ENCODE peak calls at places on chromosomes 3 and 15, in seven cellular contexts. D is lower lobe of right lung, N is mucosa of descending colon, W is thoracic aorta, I is GM10248, V is endothelial cell, X is GM20000. A is an unnamed sample.

GRCh38 chr15:73022156-73022555 is 30.1 kb upstream of the NEO1 start:
- DNase-seq in D (no peak), N (no peak), W (no peak), I (no peak), V (no peak), X (no peak), A (no peak)

GRCh38 chr15:29124581-29125381 is 144.8 kb downstream of the NSMCE3 start:
- DNase-seq in D (peak; percentile 26), N (no peak), W (no peak), I (no peak), V (no peak), X (no peak), A (no peak)

GRCh38 chr3:118991775-118992174 is 42.9 kb downstream of the IGSF11 start:
- DNase-seq in D (no peak), N (no peak), W (no peak), I (no peak), V (no peak), X (no peak), A (peak; percentile 5)

GRCh38 chr3:113668015-113668414 is 28.4 kb downstream of the USF3 start:
- DNase-seq in D (no peak), N (no peak), W (no peak), I (no peak), V (no peak), X (no peak), A (no peak)

GRCh38 chr3:11145888-11146287 is 8.4 kb upstream of the HRH1 start:
- DNase-seq in D (no peak), N (no peak), W (no peak), I (no peak), V (no peak), X (no peak), A (no peak)

GRCh38 chr3:120093119-120093922 is 926 bp downstream of the GSK3B start:
- DNase-seq in D (no peak), N (no peak), W (peak; percentile 34), I (no peak), V (peak; percentile 8), X (no peak), A (no peak)

GRCh38 chr3:95037097-95037496 is 974.2 kb downstream of the NSUN3 start:
- DNase-seq in D (no peak), N (no peak), W (no peak), I (no peak), V (no peak), X (no peak), A (no peak)

GRCh38 chr3:168216851-168217250 is 121.1 kb upstream of the GOLIM4 start:
- DNase-seq in D (no peak), N (no peak), W (no peak), I (no peak), V (no peak), X (no peak), A (no peak)

GRCh38 chr15:49723981-49724380 is 103.1 kb downstream of the DTWD1 start:
- DNase-seq in D (no peak), N (no peak), W (no peak), I (no peak), V (no peak), X (no peak), A (no peak)

GRCh38 chr3:120536642-120537041 is 59.5 kb upstream of the NDUFB4 start:
- DNase-seq in D (no peak), N (no peak), W (no peak), I (no peak), V (no peak), X (no peak), A (no peak)

GRCh38 chr3:55315396-55315795 is 171.7 kb downstream of the WNT5A start:
- DNase-seq in D (no peak), N (no peak), W (no peak), I (no peak), V (no peak), X (no peak), A (no peak)

GRCh38 chr15:68781766-68782588 is 38.7 kb downstream of the ANP32A start:
- DNase-seq in D (peak; percentile 74), N (peak; percentile 29), W (peak; percentile 24), I (no peak), V (peak; percentile 65), X (no peak), A (no peak)

GRCh38 chr3:71504250-71505036 is 79.1 kb downstream of the FOXP1 start:
- DNase-seq in D (no peak), N (no peak), W (no peak), I (no peak), V (no peak), X (no peak), A (no peak)

GRCh38 chr15:68497206-68497910 is 65.4 kb upstream of the ITGA11 start:
- DNase-seq in D (no peak), N (no peak), W (no peak), I (no peak), V (no peak), X (no peak), A (no peak)

GRCh38 chr3:180804871-180805430 is 107.5 kb upstream of the FXR1 start:
- DNase-seq in D (no peak), N (no peak), W (no peak), I (no peak), V (peak; percentile 50), X (no peak), A (peak; percentile 29)

GRCh38 chr3:119294402-119294888 is 262 bp downstream of the ARHGAP31 start:
- DNase-seq in D (peak; percentile 86), N (peak; percentile 71), W (no peak), I (peak; percentile 82), V (no peak), X (peak; percentile 82), A (peak; percentile 32)

GRCh38 chr15:100052716-100053475 is 288.9 kb downstream of the ADAMTS17 start:
- DNase-seq in D (no peak), N (no peak), W (no peak), I (no peak), V (no peak), X (no peak), A (no peak)

GRCh38 chr3:113070226-113071220 is 79.7 kb downstream of the GTPBP8 start:
- DNase-seq in D (no peak), N (no peak), W (no peak), I (peak; percentile 42), V (no peak), X (peak; percentile 36), A (no peak)

GRCh38 chr3:137191133-137191923 is 233.5 kb downstream of the IL20RB start:
- DNase-seq in D (no peak), N (no peak), W (no peak), I (no peak), V (no peak), X (no peak), A (no peak)

GRCh38 chr3:49213998-49214397 is 42.6 kb downstream of the KLHDC8B start:
- DNase-seq in D (no peak), N (no peak), W (no peak), I (no peak), V (no peak), X (no peak), A (no peak)

GRCh38 chr15:25862469-25863066 is 559 bp downstream of the ATP10A start:
- DNase-seq in D (peak; percentile 72), N (peak; percentile 54), W (no peak), I (no peak), V (no peak), X (peak; percentile 49), A (no peak)

GRCh38 chr3:73353661-73354217 is 271.0 kb downstream of the PDZRN3 start:
- DNase-seq in D (no peak), N (no peak), W (no peak), I (no peak), V (no peak), X (no peak), A (no peak)

GRCh38 chr15:90035835-90036220 is 34.7 kb downstream of the ZNF710 start:
- DNase-seq in D (peak; percentile 83), N (peak; percentile 36), W (no peak), I (no peak), V (no peak), X (no peak), A (no peak)

DNA sequence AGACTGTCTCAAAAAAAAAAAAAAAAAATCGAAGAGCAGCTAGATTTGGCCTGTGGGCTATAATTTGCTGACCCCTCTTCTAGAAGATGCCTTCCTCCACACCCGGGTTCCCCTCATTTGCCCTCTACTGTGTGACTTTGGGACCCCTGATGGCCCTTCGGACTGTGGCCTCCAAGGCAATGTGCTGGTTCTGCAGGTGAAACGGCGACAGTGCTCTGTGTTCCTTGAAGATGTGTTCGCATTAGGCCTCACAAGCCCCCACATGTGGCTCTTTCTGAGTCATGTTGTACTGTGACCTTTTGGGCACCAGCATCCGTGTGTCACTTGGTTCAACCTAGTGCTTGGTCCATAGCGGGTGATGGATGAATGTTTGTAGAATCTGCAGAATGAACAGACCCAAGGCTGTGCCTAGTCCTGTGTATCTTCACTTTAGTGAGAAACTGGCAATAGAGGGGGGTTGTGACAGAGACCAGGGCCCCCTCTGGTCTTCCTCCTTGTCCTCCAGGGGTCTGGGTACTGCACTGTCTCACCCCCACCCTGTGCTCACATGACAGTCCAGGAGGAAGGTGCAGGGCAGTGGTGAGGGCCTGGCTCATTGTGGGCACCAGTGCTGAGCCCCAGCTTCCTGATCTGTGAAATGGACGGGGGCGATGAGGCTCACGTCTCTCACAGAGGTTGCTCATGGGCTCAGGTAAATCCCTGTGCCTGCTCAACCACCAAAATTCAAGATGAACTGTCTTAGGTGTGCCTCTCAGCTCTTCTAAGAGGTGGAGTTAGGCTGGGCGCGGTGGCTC is 22.7 kb downstream of the GOLGA6L2 start:
- DNase-seq in D (no peak), N (no peak), W (no peak), I (no peak), V (no peak), X (no peak), A (no peak)
- TF ChIP-seq CTCF in D (no peak), N (no peak), W (no peak), I (no peak), V (no peak), X (no peak), A (no peak)

DNA sequence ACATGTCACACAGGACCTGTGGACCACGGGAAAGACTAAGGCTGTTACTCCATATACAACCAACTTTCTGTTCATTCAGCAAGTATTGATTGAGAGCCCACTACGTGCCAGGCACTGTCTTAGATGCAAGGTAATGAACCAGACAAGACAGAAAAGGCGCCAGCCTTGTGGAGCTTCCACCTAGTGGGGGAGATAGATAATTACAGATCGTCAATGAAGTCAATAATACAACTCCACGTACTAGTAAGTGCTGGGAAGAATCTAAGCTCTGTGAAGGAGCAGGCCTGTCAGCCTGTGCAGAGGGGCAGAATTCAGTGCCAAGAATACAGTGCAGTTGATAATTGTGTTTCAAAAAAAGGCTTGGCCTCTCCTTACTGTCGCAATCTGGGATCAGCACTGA is 186.4 kb downstream of the FEZF2 start:
- DNase-seq in D (no peak), N (no peak), W (no peak), I (no peak), V (peak; percentile 13), X (no peak), A (no peak)
- TF ChIP-seq CTCF in D (peak; percentile 28), N (no peak), W (peak; percentile 46), I (no peak), V (peak; percentile 73), X (no peak), A (peak; percentile 55)

GRCh38 chr3:135966349-135966695 is 794 bp downstream of the PPP2R3A start:
- DNase-seq in D (no peak), N (no peak), W (no peak), I (no peak), V (peak; percentile 66), X (no peak), A (peak; percentile 36)
- TF ChIP-seq CTCF in D (no peak), N (no peak), W (no peak), I (no peak), V (no peak), X (no peak), A (no peak)

GRCh38 chr3:134522541-134522940 is 36.7 kb downstream of the CEP63 start:
- DNase-seq in D (no peak), N (no peak), W (no peak), I (no peak), V (no peak), X (no peak), A (no peak)

GRCh38 chr3:134516905-134517304 is 31.0 kb downstream of the CEP63 start:
- DNase-seq in D (no peak), N (no peak), W (no peak), I (no peak), V (no peak), X (no peak), A (no peak)

GRCh38 chr3:134517796-134518195 is 31.9 kb downstream of the CEP63 start:
- DNase-seq in D (no peak), N (no peak), W (no peak), I (no peak), V (no peak), X (no peak), A (no peak)
- TF ChIP-seq CTCF in D (no peak), N (no peak), W (no peak), I (no peak), V (no peak), X (no peak), A (no peak)

A was measured in neural crest cell.